ENCODE peak calls at places on chromosomes 1 and 21, in five cellular contexts. One of them, this sample, is unnamed.

GRCh38 chr1:117702654-117703053 is 96.8 kb downstream of the TENT5C start:
- DNase-seq in activated T-helper 1 cell treated with anti-CD3 and anti-CD28 coated beads, Interleukin-12 subunit alpha, Interleukin-12 subunit beta, Interleukin-2, Interleukin-4 antibody, amounts not matched to agents 30 ng/mL and 10 ng/mL and 1 ng/mL, durations not matched to agents 14 hours and 24 hours and 36 hours: no peak
- DNase-seq in GM23248: no peak
- DNase-seq in effector CD4-positive, alpha-beta T cell: no peak
- DNase-seq in fibroblast of the aortic adventitia: no peak
- DNase-seq in this sample: no peak

GRCh38 chr21:37849703-37850102 is 66.6 kb downstream of the KCNJ6 start:
- DNase-seq in activated T-helper 1 cell treated with anti-CD3 and anti-CD28 coated beads, Interleukin-12 subunit alpha, Interleukin-12 subunit beta, Interleukin-2, Interleukin-4 antibody, amounts not matched to agents 30 ng/mL and 10 ng/mL and 1 ng/mL, durations not matched to agents 14 hours and 24 hours and 36 hours: no peak
- DNase-seq in effector CD4-positive, alpha-beta T cell: no peak
- DNase-seq in GM23248: peak; percentile 70
- DNase-seq in fibroblast of the aortic adventitia: peak; percentile 73
- DNase-seq in this sample: no peak

GRCh38 chr1:241627453-241628329 is 12.5 kb downstream of the CHML start:
- DNase-seq in fibroblast of the aortic adventitia: peak; percentile 87
- DNase-seq in effector CD4-positive, alpha-beta T cell: peak; percentile 36
- DNase-seq in GM23248: peak; percentile 87
- DNase-seq in activated T-helper 1 cell treated with anti-CD3 and anti-CD28 coated beads, Interleukin-12 subunit alpha, Interleukin-12 subunit beta, Interleukin-2, Interleukin-4 antibody, amounts not matched to agents 30 ng/mL and 10 ng/mL and 1 ng/mL, durations not matched to agents 14 hours and 24 hours and 36 hours: peak; percentile 37
- DNase-seq in this sample: peak; percentile 60

GRCh38 chr1:44603718-44604117 is 70.6 kb downstream of the TMEM53 start:
- DNase-seq in GM23248: no peak
- DNase-seq in effector CD4-positive, alpha-beta T cell: no peak
- DNase-seq in fibroblast of the aortic adventitia: no peak
- DNase-seq in activated T-helper 1 cell treated with anti-CD3 and anti-CD28 coated beads, Interleukin-12 subunit alpha, Interleukin-12 subunit beta, Interleukin-2, Interleukin-4 antibody, amounts not matched to agents 30 ng/mL and 10 ng/mL and 1 ng/mL, durations not matched to agents 14 hours and 24 hours and 36 hours: no peak
- DNase-seq in this sample: no peak

GRCh38 chr1:167489581-167490340 is 28.6 kb downstream of the CD247 start:
- DNase-seq in activated T-helper 1 cell treated with anti-CD3 and anti-CD28 coated beads, Interleukin-12 subunit alpha, Interleukin-12 subunit beta, Interleukin-2, Interleukin-4 antibody, amounts not matched to agents 30 ng/mL and 10 ng/mL and 1 ng/mL, durations not matched to agents 14 hours and 24 hours and 36 hours: no peak
- DNase-seq in effector CD4-positive, alpha-beta T cell: peak; percentile 56
- DNase-seq in GM23248: no peak
- DNase-seq in fibroblast of the aortic adventitia: no peak
- DNase-seq in this sample: no peak

GRCh38 chr1:163842546-163842945 is 520.8 kb downstream of the NUF2 start:
- DNase-seq in activated T-helper 1 cell treated with anti-CD3 and anti-CD28 coated beads, Interleukin-12 subunit alpha, Interleukin-12 subunit beta, Interleukin-2, Interleukin-4 antibody, amounts not matched to agents 30 ng/mL and 10 ng/mL and 1 ng/mL, durations not matched to agents 14 hours and 24 hours and 36 hours: no peak
- DNase-seq in GM23248: no peak
- DNase-seq in effector CD4-positive, alpha-beta T cell: no peak
- DNase-seq in fibroblast of the aortic adventitia: peak; percentile 30
- DNase-seq in this sample: no peak

GRCh38 chr1:11898831-11899467 is 27.3 kb downstream of the KIAA2013 start:
- DNase-seq in fibroblast of the aortic adventitia: no peak
- DNase-seq in GM23248: peak; percentile 30
- DNase-seq in effector CD4-positive, alpha-beta T cell: no peak
- DNase-seq in activated T-helper 1 cell treated with anti-CD3 and anti-CD28 coated beads, Interleukin-12 subunit alpha, Interleukin-12 subunit beta, Interleukin-2, Interleukin-4 antibody, amounts not matched to agents 30 ng/mL and 10 ng/mL and 1 ng/mL, durations not matched to agents 14 hours and 24 hours and 36 hours: no peak
- DNase-seq in this sample: no peak

GRCh38 chr1:58545591-58546519 is 671 bp downstream of the OMA1 start:
- DNase-seq in activated T-helper 1 cell treated with anti-CD3 and anti-CD28 coated beads, Interleukin-12 subunit alpha, Interleukin-12 subunit beta, Interleukin-2, Interleukin-4 antibody, amounts not matched to agents 30 ng/mL and 10 ng/mL and 1 ng/mL, durations not matched to agents 14 hours and 24 hours and 36 hours: peak; percentile 70
- DNase-seq in effector CD4-positive, alpha-beta T cell: peak; percentile 75
- DNase-seq in GM23248: peak; percentile 89
- DNase-seq in fibroblast of the aortic adventitia: peak; percentile 64
- DNase-seq in this sample: peak; percentile 82

GRCh38 chr1:5744911-5745431 is 247.3 kb downstream of the NPHP4 start:
- DNase-seq in activated T-helper 1 cell treated with anti-CD3 and anti-CD28 coated beads, Interleukin-12 subunit alpha, Interleukin-12 subunit beta, Interleukin-2, Interleukin-4 antibody, amounts not matched to agents 30 ng/mL and 10 ng/mL and 1 ng/mL, durations not matched to agents 14 hours and 24 hours and 36 hours: no peak
- DNase-seq in effector CD4-positive, alpha-beta T cell: no peak
- DNase-seq in GM23248: peak; percentile 8
- DNase-seq in fibroblast of the aortic adventitia: no peak
- DNase-seq in this sample: no peak

GRCh38 chr1:210796421-210796820 is 337.5 kb downstream of the KCNH1 start:
- DNase-seq in activated T-helper 1 cell treated with anti-CD3 and anti-CD28 coated beads, Interleukin-12 subunit alpha, Interleukin-12 subunit beta, Interleukin-2, Interleukin-4 antibody, amounts not matched to agents 30 ng/mL and 10 ng/mL and 1 ng/mL, durations not matched to agents 14 hours and 24 hours and 36 hours: no peak
- DNase-seq in fibroblast of the aortic adventitia: no peak
- DNase-seq in effector CD4-positive, alpha-beta T cell: no peak
- DNase-seq in GM23248: no peak
- DNase-seq in this sample: no peak

GRCh38 chr1:193846411-193846810 is 660.0 kb upstream of the B3GALT2 start:
- DNase-seq in effector CD4-positive, alpha-beta T cell: no peak
- DNase-seq in GM23248: no peak
- DNase-seq in activated T-helper 1 cell treated with anti-CD3 and anti-CD28 coated beads, Interleukin-12 subunit alpha, Interleukin-12 subunit beta, Interleukin-2, Interleukin-4 antibody, amounts not matched to agents 30 ng/mL and 10 ng/mL and 1 ng/mL, durations not matched to agents 14 hours and 24 hours and 36 hours: no peak
- DNase-seq in fibroblast of the aortic adventitia: no peak
- DNase-seq in this sample: no peak

This sample was measured in HL-60.